ENCODE peak calls at places on chromosomes 16 and 17, in four cellular contexts. E, Y, U and Z are unnamed samples.
A peak's percentile ranks its signal among the peaks of the same experiment; 100 is the strongest.

GRCh38 chr17:17816240-17816814 is 20.5 kb downstream of the SREBF1 start:
- DNase-seq in E (no peak), Y (no peak), U (no peak), Z (no peak)

GRCh38 chr16:69834817-69835477 is 72.8 kb downstream of the WWP2 start:
- DNase-seq in U (no peak), Y (no peak), E (no peak), Z (no peak)

GRCh38 chr17:17792143-17792550 is 44.6 kb downstream of the SREBF1 start:
- DNase-seq in Y (no peak), E (no peak), U (no peak), Z (no peak)

GRCh38 chr16:87541004-87541881 is 48.4 kb upstream of the ZCCHC14 start:
- DNase-seq in Y (peak; percentile 79), E (no peak), U (no peak), Z (no peak)

GRCh38 chr17:30263552-30264333 is 28.0 kb downstream of the BLMH start:
- DNase-seq in Y (no peak), E (no peak), U (no peak), Z (no peak)

GRCh38 chr17:64148017-64148631 is 18.2 kb upstream of the ERN1 start:
- DNase-seq in Y (peak; percentile 42), E (no peak), U (no peak), Z (no peak)

GRCh38 chr16:77374384-77374783 is 60.5 kb downstream of the ADAMTS18 start:
- DNase-seq in E (no peak), U (no peak), Y (no peak), Z (peak; percentile 69)

GRCh38 chr17:31493656-31494155 is 102.2 kb downstream of the RAB11FIP4 start:
- DNase-seq in Y (no peak), U (no peak), E (no peak), Z (no peak)

GRCh38 chr17:62592305-62593099 is 35.0 kb upstream of the MRC2 start:
- DNase-seq in U (no peak), E (no peak), Y (peak; percentile 8), Z (peak; percentile 70)

GRCh38 chr17:48892940-48893645 is 506 bp downstream of the ATP5MC1 start:
- DNase-seq in E (no peak), Y (no peak), U (no peak), Z (peak; percentile 33)

GRCh38 chr16:46649571-46649970 is 28.4 kb upstream of the SHCBP1 start:
- DNase-seq in E (peak; percentile 20), Y (no peak), U (no peak), Z (no peak)

GRCh38 chr16:79561729-79562128 is 38.8 kb downstream of the MAF start:
- DNase-seq in E (no peak), Y (no peak), U (no peak), Z (no peak)

GRCh38 chr16:14522617-14523135 is 107.4 kb downstream of the PARN start:
- DNase-seq in Y (no peak), E (no peak), U (no peak), Z (no peak)

DNA sequence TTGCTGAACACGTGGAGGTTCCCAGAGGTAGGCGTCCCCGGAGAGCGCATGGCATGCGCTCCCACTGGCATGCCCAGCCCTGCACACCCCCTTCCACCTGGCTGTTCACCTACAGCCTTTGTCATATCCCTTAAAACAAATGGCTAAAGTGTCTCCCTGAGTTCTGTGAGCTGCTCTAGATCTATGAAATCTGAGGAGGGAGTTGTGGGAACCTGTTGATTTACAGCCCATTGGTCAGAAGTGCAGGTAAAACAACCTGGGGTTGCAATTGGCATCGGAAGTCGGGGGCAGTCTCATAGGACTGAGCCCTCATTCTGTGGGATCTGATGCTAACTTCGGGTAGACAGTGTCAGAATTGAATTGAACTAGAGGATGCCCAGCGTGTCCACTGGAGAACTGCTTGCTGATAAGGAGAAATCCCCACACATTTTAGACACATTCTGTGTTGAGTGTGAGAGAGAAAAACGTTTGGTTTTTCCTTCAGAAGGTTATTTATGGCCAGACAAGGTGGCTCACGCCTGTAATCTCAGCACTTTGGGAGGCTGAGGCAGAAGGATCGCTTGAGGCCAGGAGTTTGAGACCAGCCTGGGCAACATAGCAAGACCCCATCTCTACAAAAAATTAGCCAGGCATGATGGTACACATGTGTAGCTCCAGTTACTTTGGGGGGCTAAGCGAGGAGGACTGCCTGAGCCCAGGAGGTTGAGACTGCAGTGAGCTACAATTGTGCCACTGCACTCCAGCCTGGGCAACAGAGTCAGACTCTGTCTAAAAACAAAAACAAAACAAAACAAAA is 22.1 kb upstream of the GSG1L start:
- DNase-seq in E (no peak), U (no peak), Y (no peak), Z (no peak)
- H3K4me3 ChIP-seq in E (no peak overlapping the region), U (no peak overlapping the region), Y (no peak overlapping the region), Z (no peak overlapping the region)

GRCh38 chr16:50611332-50611934 is 63.2 kb downstream of the NKD1 start:
- DNase-seq in Y (peak; percentile 49), U (peak; percentile 12), E (no peak), Z (peak; percentile 32)

GRCh38 chr16:50609049-50609832 is 61.0 kb downstream of the NKD1 start:
- DNase-seq in E (no peak), Y (no peak), U (no peak), Z (no peak)

GRCh38 chr16:50611995-50612848 is 64.0 kb downstream of the NKD1 start:
- DNase-seq in Y (no peak), E (no peak), U (no peak), Z (no peak)

GRCh38 chr16:50612849-50613198 is 64.6 kb downstream of the NKD1 start:
- DNase-seq in U (no peak), E (no peak), Y (no peak), Z (no peak)

GRCh38 chr16:50610331-50611262 is 62.4 kb downstream of the NKD1 start:
- DNase-seq in E (no peak), U (no peak), Y (no peak), Z (no peak)
- TF ChIP-seq CTCF in E (peak; percentile 7), U (no peak), Y (no peak), Z (no peak)

DNA sequence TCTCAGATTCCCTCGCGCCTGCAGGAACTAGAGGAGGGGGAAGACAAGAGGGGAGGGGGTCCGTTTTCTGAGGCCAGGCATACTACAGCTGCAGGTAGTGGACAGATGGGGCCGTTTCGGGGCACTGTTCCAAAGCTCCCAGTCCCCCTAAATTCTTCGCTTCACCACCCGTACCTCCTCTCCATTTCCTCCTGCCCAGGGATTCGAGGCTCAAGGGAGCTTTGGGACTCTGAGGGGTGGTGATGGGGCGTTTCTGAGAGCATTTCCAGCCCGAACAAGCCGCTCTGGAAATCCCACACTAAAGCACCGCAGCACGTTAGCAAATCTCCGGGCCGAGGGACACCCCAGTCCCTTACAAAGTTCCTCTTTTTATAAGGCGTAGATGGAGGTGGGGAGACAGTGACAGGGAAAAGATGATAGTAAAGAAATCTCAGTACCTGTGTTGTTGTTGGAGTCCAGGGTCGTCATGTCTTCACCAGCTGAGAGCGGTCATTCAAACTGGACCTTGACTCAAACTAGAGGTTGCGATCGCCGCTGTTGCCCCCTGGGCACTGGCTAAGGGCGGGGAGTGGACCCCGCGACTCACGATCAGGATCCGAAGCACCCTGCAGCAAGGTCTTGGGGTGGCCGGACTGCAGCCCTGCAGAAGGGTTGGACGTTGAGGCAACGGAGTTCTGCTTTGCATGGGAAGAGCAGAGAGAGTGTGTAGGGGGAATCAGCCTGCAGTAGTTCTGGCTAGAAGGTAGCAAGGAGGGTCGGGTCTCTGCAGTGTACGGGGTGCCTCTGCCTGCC is 566 bp downstream of the NR1D1 start:
- DNase-seq in U (no peak), Y (no peak), E (peak; percentile 8), Z (peak; percentile 20)
- H3K4me3 ChIP-seq in U (peak overlapping the region; percentile 72), Y (peak overlapping the region; percentile 99), E (peak overlapping the region; percentile 96), Z (peak overlapping the region; percentile 95)

GRCh38 chr16:8886593-8887437 is 4.7 kb downstream of the LITAFD start:
- DNase-seq in U (no peak), Y (no peak), E (no peak), Z (no peak)

GRCh38 chr16:8880839-8881510 is 1.2 kb upstream of the LITAFD start:
- DNase-seq in U (no peak), E (no peak), Y (no peak), Z (no peak)

GRCh38 chr16:8885674-8886592 is 3.8 kb downstream of the LITAFD start:
- DNase-seq in E (no peak), U (no peak), Y (no peak), Z (peak; percentile 43)

GRCh38 chr16:8882041-8882617 is at the start of gene LITAFD:
- DNase-seq in Y (no peak), E (no peak), U (no peak), Z (no peak)

GRCh38 chr16:8882725-8883377 is 700 bp downstream of the LITAFD start:
- DNase-seq in U (no peak), Y (no peak), E (no peak), Z (no peak)
- TF ChIP-seq CTCF in U (no peak), Y (no peak), E (no peak), Z (no peak)

GRCh38 chr16:3157229-3158013 is 22.6 kb downstream of the ZNF213 start:
- DNase-seq in U (peak; percentile 63), E (peak; percentile 85), Y (peak; percentile 95), Z (peak; percentile 92)
- H3K4me3 ChIP-seq in U (peak overlapping the region; percentile 68), E (peak overlapping the region; percentile 68), Y (peak overlapping the region; percentile 79), Z (peak overlapping the region; percentile 67)

GRCh38 chr17:67574658-67575293 is 143.0 kb upstream of the NOL11 start:
- DNase-seq in U (no peak), Y (no peak), E (no peak), Z (no peak)

GRCh38 chr17:67573987-67574657 is 143.6 kb upstream of the NOL11 start:
- DNase-seq in E (no peak), U (no peak), Y (no peak), Z (no peak)

GRCh38 chr17:67577429-67577828 is 140.3 kb upstream of the NOL11 start:
- DNase-seq in Y (no peak), U (no peak), E (no peak), Z (no peak)

GRCh38 chr17:67576471-67576870 is 141.3 kb upstream of the NOL11 start:
- DNase-seq in E (no peak), Y (no peak), U (no peak), Z (no peak)

DNA sequence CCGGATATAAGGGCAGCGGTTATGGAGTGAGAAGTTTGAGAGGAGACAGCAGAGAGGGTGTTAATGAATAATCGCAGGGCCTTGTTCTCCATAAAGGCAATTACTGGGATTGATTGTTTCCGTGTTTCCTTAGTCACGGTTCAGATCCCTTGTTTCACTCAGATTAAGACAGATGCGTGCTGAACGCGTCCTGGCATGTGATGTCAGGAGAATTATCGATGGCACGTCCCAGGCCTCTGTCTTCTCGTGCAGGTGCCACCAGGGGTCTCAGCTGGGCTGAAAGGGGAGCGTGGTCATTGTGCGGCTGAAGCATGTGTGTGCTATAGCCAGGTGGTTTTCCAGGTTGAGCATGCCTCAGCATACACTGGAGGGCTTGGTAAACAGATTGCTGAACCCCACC is 142.4 kb upstream of the NOL11 start:
- DNase-seq in Y (no peak), E (no peak), U (peak; percentile 49), Z (peak; percentile 51)
- TF ChIP-seq CTCF in Y (no peak), E (no peak), U (peak; percentile 41), Z (peak; percentile 24)

DNA sequence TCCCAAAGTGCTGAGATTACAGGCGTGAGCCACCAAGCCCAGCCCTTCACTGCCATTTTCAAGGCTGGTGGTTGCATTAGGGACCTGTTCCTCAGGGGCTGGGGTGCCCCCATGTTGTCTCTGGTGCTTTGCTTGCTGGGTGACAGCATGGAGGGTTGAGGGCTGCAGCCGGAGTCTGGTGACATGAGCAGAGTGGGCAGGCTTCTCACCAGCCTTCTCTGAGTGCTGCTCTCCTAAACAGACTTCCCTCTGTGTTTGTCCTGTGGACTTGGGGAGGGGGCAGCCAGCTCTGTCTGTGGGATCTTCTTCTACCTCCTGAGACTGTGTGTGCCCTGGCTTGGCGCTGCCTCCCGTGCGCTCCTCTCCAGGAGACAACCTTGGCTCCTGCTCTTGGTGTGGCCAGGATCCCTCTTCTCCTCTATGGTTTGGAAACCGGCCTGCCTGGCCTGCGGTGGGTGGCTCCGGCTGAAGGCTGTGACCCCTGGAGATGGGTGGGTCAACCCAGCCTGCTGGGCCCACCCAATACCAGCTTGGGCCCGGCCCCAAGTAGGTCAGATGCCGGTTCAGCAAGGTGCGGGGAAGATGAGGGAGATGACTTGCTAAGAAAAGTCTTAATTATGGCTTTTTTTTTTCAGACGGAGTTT is 72.1 kb downstream of the PDPK1 start:
- DNase-seq in Y (no peak), E (no peak), U (no peak), Z (no peak)
- H3K4me3 ChIP-seq in Y (no peak overlapping the region), E (no peak overlapping the region), U (no peak overlapping the region), Z (no peak overlapping the region)